ENCODE peak calls at places on chromosomes 13 and 19, in eight cellular contexts. U is IMR-90, Y is GM23338, F is astrocyte, X is hepatocyte, D is A549, E is neuronal stem cell, Z is fibroblast of lung. H is an unnamed sample.

GRCh38 chr13:46043647-46044046 is 8.9 kb downstream of the ZC3H13 start:
- DNase-seq in Y (no peak), D (no peak), U (no peak), Z (no peak), X (no peak), F (no peak), E (no peak), H (no peak)

GRCh38 chr13:31896427-31896826 is 135.1 kb upstream of the FRY start:
- DNase-seq in Y (no peak), F (peak), E (no peak), X (no peak), Z (peak), U (peak), D (no peak), H (peak)

GRCh38 chr19:8484331-8484894 is 18.0 kb downstream of the PRAM1 start:
- DNase-seq in Y (no peak), F (no peak), U (no peak), D (no peak), E (no peak), Z (no peak), X (no peak), H (no peak)

GRCh38 chr13:44921931-44922758 is 67.1 kb downstream of the NUFIP1 start:
- DNase-seq in Y (no peak), F (peak), U (peak), X (peak), D (peak), Z (peak), E (no peak), H (no peak)

GRCh38 chr19:2054763-2055162 is 3.7 kb upstream of the MKNK2 start:
- DNase-seq in E (no peak), Y (no peak), U (no peak), X (no peak), F (no peak), Z (no peak), D (no peak), H (no peak)

GRCh38 chr13:21849323-21849722 is 178.4 kb downstream of the FGF9 start:
- DNase-seq in Z (no peak), F (no peak), D (peak), X (peak), U (peak), E (no peak), Y (peak), H (peak)

GRCh38 chr13:81078048-81078447 is 737.1 kb upstream of the SPRY2 start:
- DNase-seq in E (no peak), F (no peak), Y (no peak), D (no peak), U (no peak), Z (no peak), X (no peak), H (no peak)

GRCh38 chr19:29620931-29621351 is 14.9 kb downstream of the POP4 start:
- DNase-seq in F (no peak), Z (no peak), E (no peak), D (no peak), U (no peak), Y (no peak), X (no peak), H (no peak)

GRCh38 chr13:66723606-66724005 is 506.5 kb downstream of the PCDH9 start:
- DNase-seq in Z (no peak), E (no peak), X (no peak), F (no peak), U (no peak), Y (no peak), D (no peak), H (no peak)

GRCh38 chr13:51146667-51147066 is 35.6 kb upstream of the C13orf42 start:
- DNase-seq in X (no peak), F (no peak), D (no peak), U (no peak), E (no peak), Z (no peak), Y (no peak), H (no peak)

GRCh38 chr19:18590273-18591272 is 2.0 kb downstream of the REX1BD start:
- DNase-seq in F (peak), X (peak), Y (peak), Z (peak), U (peak), E (peak), D (peak), H (peak)

GRCh38 chr13:43514326-43514725 is 272.4 kb downstream of the ENOX1 start:
- DNase-seq in F (no peak), U (no peak), E (no peak), D (no peak), X (no peak), Z (no peak), Y (no peak), H (no peak)

GRCh38 chr13:114118763-114119123 is 13.7 kb downstream of the RASA3 start:
- DNase-seq in X (peak), Z (peak), Y (no peak), U (peak), E (no peak), F (no peak), D (no peak), H (no peak)

DNA sequence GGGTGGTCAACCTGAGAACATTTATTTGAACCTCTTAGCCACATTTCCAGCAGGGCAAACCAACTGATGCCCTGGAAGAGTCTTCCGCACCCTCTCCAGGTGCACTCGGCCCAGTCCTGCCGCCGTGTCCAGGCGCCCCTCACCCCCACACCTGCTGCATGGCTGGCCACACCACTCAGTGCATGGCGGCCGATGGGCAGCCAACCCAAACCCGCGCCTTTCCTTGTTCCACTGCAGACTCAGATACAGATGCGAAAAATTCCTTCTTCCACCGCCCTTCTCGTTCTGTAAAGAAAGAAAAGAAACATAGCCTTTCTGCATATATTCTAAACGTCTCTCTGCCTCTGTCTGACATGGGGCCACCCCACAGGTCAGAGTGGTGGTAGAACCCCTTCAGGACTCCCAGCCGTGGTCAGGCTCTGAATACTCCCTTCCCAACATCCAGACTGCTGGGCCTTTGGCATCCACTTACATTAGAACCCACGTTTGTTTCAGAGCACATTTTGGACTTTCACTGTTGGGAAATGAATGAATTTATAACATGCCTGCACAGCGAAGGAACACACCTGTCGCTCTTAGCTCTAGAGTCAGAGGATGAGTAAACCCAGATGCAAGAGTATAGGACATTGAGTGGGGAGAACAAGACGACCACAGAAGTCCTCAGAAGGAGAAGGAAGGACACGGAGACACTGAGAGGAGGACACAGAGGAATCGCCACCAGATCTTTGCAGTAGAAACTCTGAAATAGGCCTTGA is 31.1 kb downstream of the SHISA2 start:
- DNase-seq in Z (no peak), U (no peak), E (no peak), Y (no peak), F (no peak), D (no peak), X (no peak), H (no peak)
- H3K4me2 ChIP-seq in Z (no peak), U (no peak), E (no peak), Y (no peak), F (peak), D (no peak), X (no peak), H (no peak)

GRCh38 chr13:95749545-95749944 is 72.6 kb downstream of the DNAJC3 start:
- DNase-seq in X (no peak), U (no peak), D (no peak), Y (no peak), F (no peak), Z (no peak), E (no peak), H (no peak)
- H3K4me2 ChIP-seq in X (no peak), U (no peak), D (no peak), Y (no peak), F (no peak), Z (no peak), E (no peak), H (no peak)

DNA sequence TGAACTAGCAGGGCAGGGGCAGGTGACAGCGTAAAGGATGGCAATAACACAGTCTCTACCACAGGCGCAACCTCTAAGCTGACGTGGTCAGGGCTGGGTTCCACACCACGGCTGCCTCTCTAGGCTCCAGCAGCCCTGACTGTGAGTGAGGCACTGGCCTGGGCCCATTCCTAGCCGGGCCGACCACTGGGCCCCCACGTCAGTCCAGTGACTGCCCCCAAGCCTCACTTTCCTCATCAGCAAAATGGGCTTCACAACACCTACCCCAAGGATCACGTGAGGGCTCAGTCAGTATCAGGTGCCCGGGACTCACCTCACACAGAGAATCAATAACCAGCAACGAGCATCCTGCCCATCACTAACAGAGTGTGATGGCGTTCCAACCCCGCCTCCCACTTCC is 5.2 kb downstream of the ZFR2 start:
- DNase-seq in Y (no peak), X (no peak), D (no peak), E (no peak), F (no peak), U (no peak), Z (no peak), H (no peak)
- H3K4me2 ChIP-seq in Y (no peak), X (no peak), D (no peak), E (no peak), F (no peak), U (no peak), Z (no peak), H (no peak)

DNA sequence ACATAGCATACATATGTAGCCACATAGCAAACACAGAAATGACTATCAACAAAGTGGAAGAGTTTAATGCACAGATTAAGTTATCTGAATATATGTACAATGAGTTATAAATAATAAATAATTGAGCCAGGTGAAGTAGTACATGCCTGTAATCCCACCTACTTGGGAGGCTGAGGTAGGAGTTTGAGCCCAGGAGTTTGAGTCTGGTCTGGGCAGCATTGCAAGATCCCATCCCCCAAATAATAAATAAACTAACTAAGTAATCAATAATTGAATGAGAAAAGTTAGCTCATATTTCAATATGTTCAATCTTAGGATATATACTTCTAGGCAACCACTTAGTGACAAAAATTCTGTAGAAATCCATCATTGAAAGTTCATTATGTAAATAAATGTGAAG is 1.7 kb downstream of the CARD8 start:
- DNase-seq in F (no peak), U (no peak), Y (no peak), E (no peak), Z (no peak), X (no peak), D (no peak), H (no peak)
- H3K4me2 ChIP-seq in F (peak), U (no peak), Y (no peak), E (no peak), Z (no peak), X (peak), D (peak), H (no peak)

DNA sequence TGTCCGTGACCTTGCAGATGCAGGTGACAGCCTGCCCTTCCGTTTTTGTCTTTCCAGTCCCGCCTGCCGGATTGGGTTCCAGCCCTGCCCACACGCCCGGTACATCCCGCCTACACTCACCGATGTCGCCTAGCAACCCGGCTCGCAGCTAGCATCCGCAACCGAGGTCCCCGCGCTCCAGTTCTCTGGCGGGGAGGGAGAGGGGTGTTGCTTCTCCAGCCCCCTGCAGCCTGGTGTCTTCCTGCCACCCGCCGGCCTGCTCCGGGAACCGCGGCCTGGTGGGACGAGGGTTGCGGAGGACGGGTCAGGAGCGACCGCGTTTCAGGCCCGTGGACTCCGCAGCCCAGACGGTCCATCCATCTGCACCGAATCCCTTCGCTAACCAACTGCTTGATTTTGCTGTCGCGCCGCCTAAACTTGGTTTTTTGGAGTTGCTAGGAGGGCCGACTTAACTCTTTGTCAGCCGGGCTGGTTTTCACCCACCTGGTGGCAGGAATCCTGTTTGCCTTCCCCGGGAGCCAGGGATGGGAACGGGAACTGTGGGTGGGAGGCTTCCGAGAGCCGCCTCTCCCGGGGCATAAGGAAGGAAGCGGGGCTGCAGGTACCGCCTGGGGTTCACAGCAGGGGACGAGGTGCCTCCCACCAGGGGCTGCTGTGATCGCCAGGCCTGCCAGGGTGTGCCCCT is 15.4 kb upstream of the MATK start:
- DNase-seq in E (peak), X (no peak), D (no peak), Y (peak), Z (peak), F (peak), U (no peak), H (peak)
- H3K4me2 ChIP-seq in E (peak), X (peak), D (no peak), Y (peak), Z (no peak), F (peak), U (peak), H (peak)

GRCh38 chr19:28208745-28209144 is 1004.2 kb downstream of the UQCRFS1 start:
- DNase-seq in F (peak), Z (peak), Y (peak), E (no peak), U (no peak), X (no peak), D (no peak), H (no peak)
- H3K4me2 ChIP-seq in F (no peak), Z (no peak), Y (no peak), E (no peak), U (no peak), X (no peak), D (no peak), H (no peak)

GRCh38 chr19:11551603-11552235 is 7.3 kb downstream of the ELOF1 start:
- DNase-seq in X (no peak), E (no peak), U (no peak), D (no peak), Z (no peak), Y (peak), F (no peak), H (peak)

GRCh38 chr19:11555246-11555645 is 3.8 kb downstream of the ELOF1 start:
- DNase-seq in D (no peak), X (no peak), U (no peak), Z (no peak), F (no peak), E (no peak), Y (no peak), H (no peak)

GRCh38 chr19:11554160-11554559 is 4.9 kb downstream of the ELOF1 start:
- DNase-seq in Z (no peak), F (no peak), Y (no peak), X (no peak), E (no peak), D (no peak), U (no peak), H (no peak)

GRCh38 chr19:11550265-11550664 is 8.8 kb downstream of the ELOF1 start:
- DNase-seq in X (no peak), E (no peak), U (no peak), F (no peak), Y (no peak), D (no peak), Z (no peak), H (no peak)

GRCh38 chr19:11552666-11553372 is 6.2 kb downstream of the ELOF1 start:
- DNase-seq in Y (no peak), E (no peak), D (no peak), X (no peak), Z (no peak), F (no peak), U (no peak), H (no peak)
- H3K4me2 ChIP-seq in Y (no peak), E (no peak), D (no peak), X (no peak), Z (no peak), F (no peak), U (no peak), H (no peak)

DNA sequence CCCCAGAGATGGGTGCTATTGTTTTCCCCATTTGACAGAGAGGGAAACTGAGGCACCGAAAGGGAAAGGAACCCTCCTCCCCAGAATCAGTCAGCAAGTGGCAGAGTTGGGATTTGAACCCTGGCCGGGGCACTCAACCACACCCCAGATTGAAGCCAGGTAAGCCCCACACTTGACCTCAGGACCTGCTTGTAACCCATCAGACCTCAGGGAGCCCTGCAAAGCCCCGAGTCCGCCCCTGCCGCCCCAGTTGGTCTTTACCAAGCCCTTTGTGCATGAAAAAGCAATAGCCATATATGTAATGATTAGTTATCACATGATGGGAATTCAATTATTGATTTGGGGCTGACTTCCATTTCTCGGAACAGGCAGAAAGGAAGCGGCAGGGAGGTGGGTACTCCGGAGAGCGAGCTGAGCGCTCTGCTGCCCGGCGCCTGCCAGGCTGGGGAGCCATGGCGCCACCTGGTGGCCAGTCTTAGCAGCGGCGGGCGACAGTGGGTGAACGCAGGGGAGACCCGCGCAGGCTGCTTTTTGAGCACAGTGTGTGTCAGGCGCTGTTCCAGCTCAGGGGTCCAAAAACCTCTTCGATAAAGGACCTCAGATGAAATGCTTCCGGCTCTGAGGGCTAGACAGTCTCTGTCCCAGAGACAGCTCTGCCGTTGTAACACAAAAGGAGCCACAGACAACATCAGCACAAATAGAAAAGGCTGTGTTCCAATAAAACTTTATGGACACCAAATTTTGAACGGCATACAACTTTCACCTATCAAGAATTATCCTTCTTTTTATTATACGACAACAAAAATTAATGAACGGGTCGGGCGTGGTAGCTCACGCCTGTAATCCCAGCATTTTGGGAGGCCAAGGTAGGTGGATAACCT is 82.9 kb upstream of the CACNA1A start:
- DNase-seq in Y (peak), X (peak), F (no peak), Z (peak), U (peak), D (peak), E (peak), H (peak)
- H3K4me2 ChIP-seq in Y (no peak), X (peak), F (peak), Z (no peak), U (peak), D (peak), E (peak), H (peak)

DNA sequence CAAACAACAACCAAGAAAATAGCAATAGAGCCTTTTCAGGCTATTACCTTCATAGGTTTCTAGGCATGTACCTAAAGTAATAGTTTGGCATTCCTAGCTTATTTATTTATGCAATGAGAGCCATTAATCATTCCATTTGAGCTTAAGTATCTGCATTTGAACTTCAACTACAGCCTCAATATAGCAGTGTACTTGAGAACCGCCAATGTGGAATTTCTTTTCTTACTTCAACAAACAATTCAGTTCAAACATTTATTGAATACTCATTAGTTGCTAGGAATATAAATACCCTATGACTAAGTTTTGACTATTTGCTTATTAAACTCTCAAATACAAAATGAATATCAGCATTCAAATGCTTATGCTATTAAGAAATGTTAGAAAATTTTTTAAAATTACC is 38.0 kb upstream of the FREM2 start:
- DNase-seq in X (no peak), D (no peak), Z (no peak), F (no peak), U (no peak), Y (no peak), E (no peak), H (no peak)
- H3K4me2 ChIP-seq in X (no peak), D (no peak), Z (no peak), F (no peak), U (no peak), Y (peak), E (no peak), H (no peak)

GRCh38 chr19:40605201-40605971 is 4.2 kb downstream of the LTBP4 start:
- DNase-seq in Z (peak), F (peak), D (peak), Y (peak), E (no peak), U (peak), X (peak), H (peak)
- H3K4me2 ChIP-seq in Z (peak), F (peak), D (peak), Y (peak), E (peak), U (peak), X (peak), H (peak)